ENCODE peak calls at places on chromosomes 4 and X, in six cellular contexts. One of them, this sample, is unnamed.

GRCh38 chrX:12567857-12568256 is 223.4 kb upstream of the PRPS2 start:
- DNase-seq in H1: no peak
- DNase-seq in K562: peak
- DNase-seq in SK-N-SH: peak
- DNase-seq in HepG2: no peak
- DNase-seq in GM12878: no peak
- DNase-seq in this sample: no peak

GRCh38 chrX:23822397-23822796 is 39.4 kb downstream of the SAT1 start:
- DNase-seq in SK-N-SH: no peak
- DNase-seq in H1: no peak
- DNase-seq in HepG2: peak
- DNase-seq in GM12878: no peak
- DNase-seq in K562: no peak
- DNase-seq in this sample: no peak

GRCh38 chr4:77800483-77801259 is 18.5 kb downstream of the CNOT6L start:
- DNase-seq in K562: no peak
- DNase-seq in GM12878: no peak
- DNase-seq in H1: no peak
- DNase-seq in HepG2: no peak
- DNase-seq in SK-N-SH: no peak
- DNase-seq in this sample: no peak

GRCh38 chr4:70640192-70640591 is 11.6 kb downstream of the ENAM start:
- DNase-seq in GM12878: no peak
- DNase-seq in SK-N-SH: no peak
- DNase-seq in K562: no peak
- DNase-seq in H1: no peak
- DNase-seq in HepG2: no peak
- DNase-seq in this sample: no peak

GRCh38 chrX:40012800-40013682 is 84.7 kb downstream of the BCOR start:
- DNase-seq in HepG2: peak
- DNase-seq in SK-N-SH: no peak
- DNase-seq in GM12878: no peak
- DNase-seq in K562: peak
- DNase-seq in H1: no peak
- DNase-seq in this sample: no peak

GRCh38 chr4:141571368-141571767 is 65.0 kb upstream of the IL15 start:
- DNase-seq in H1: no peak
- DNase-seq in SK-N-SH: no peak
- DNase-seq in K562: no peak
- DNase-seq in HepG2: no peak
- DNase-seq in GM12878: no peak
- DNase-seq in this sample: no peak

GRCh38 chr4:152528060-152528459 is 7.8 kb downstream of the FBXW7 start:
- DNase-seq in H1: no peak
- DNase-seq in K562: peak
- DNase-seq in HepG2: no peak
- DNase-seq in GM12878: no peak
- DNase-seq in SK-N-SH: no peak
- DNase-seq in this sample: no peak

GRCh38 chrX:38539748-38540147 is 21.6 kb upstream of the TSPAN7 start:
- DNase-seq in H1: no peak
- DNase-seq in GM12878: no peak
- DNase-seq in SK-N-SH: no peak
- DNase-seq in K562: no peak
- DNase-seq in HepG2: no peak
- DNase-seq in this sample: no peak

GRCh38 chr4:95377511-95377910 is 171.3 kb downstream of the UNC5C start:
- DNase-seq in H1: no peak
- DNase-seq in K562: no peak
- DNase-seq in GM12878: no peak
- DNase-seq in HepG2: no peak
- DNase-seq in SK-N-SH: no peak
- DNase-seq in this sample: no peak

GRCh38 chr4:7498406-7499200 is 63.9 kb upstream of the PSAPL1 start:
- DNase-seq in H1: no peak
- DNase-seq in HepG2: no peak
- DNase-seq in K562: no peak
- DNase-seq in GM12878: no peak
- DNase-seq in SK-N-SH: no peak
- DNase-seq in this sample: no peak

GRCh38 chr4:47494124-47494430 is 9.0 kb downstream of the ATP10D start:
- DNase-seq in GM12878: no peak
- DNase-seq in SK-N-SH: no peak
- DNase-seq in HepG2: no peak
- DNase-seq in H1: no peak
- DNase-seq in K562: no peak
- DNase-seq in this sample: no peak

GRCh38 chr4:107006218-107006617 is 29.9 kb downstream of the DKK2 start:
- DNase-seq in GM12878: no peak
- DNase-seq in K562: no peak
- DNase-seq in SK-N-SH: no peak
- DNase-seq in H1: no peak
- DNase-seq in HepG2: no peak
- DNase-seq in this sample: no peak

GRCh38 chr4:143357161-143357845 is 20.6 kb downstream of the GAB1 start:
- DNase-seq in HepG2: no peak
- DNase-seq in SK-N-SH: no peak
- DNase-seq in K562: no peak
- DNase-seq in H1: no peak
- DNase-seq in GM12878: no peak
- DNase-seq in this sample: no peak

GRCh38 chr4:3300198-3300671 is 7.4 kb downstream of the RGS12 start:
- DNase-seq in H1: no peak
- DNase-seq in GM12878: no peak
- DNase-seq in HepG2: no peak
- DNase-seq in K562: no peak
- DNase-seq in SK-N-SH: peak
- DNase-seq in this sample: no peak

GRCh38 chr4:6516762-6517161 is 44.3 kb upstream of the PPP2R2C start:
- DNase-seq in HepG2: no peak
- DNase-seq in H1: no peak
- DNase-seq in SK-N-SH: no peak
- DNase-seq in K562: no peak
- DNase-seq in GM12878: peak
- DNase-seq in this sample: no peak

GRCh38 chr4:1082215-1083182 is 30.9 kb downstream of the RNF212 start:
- DNase-seq in SK-N-SH: no peak
- DNase-seq in HepG2: no peak
- DNase-seq in K562: no peak
- DNase-seq in GM12878: no peak
- DNase-seq in H1: no peak
- DNase-seq in this sample: no peak

GRCh38 chr4:60992037-60992436 is 208.1 kb upstream of the ADGRL3 start:
- DNase-seq in H1: no peak
- DNase-seq in HepG2: no peak
- DNase-seq in SK-N-SH: no peak
- DNase-seq in GM12878: no peak
- DNase-seq in K562: no peak
- DNase-seq in this sample: no peak

GRCh38 chrX:28205905-28206304 is 224.7 kb upstream of the DCAF8L1 start:
- DNase-seq in SK-N-SH: no peak
- DNase-seq in K562: no peak
- DNase-seq in GM12878: no peak
- DNase-seq in H1: no peak
- DNase-seq in HepG2: no peak
- DNase-seq in this sample: no peak

DNA sequence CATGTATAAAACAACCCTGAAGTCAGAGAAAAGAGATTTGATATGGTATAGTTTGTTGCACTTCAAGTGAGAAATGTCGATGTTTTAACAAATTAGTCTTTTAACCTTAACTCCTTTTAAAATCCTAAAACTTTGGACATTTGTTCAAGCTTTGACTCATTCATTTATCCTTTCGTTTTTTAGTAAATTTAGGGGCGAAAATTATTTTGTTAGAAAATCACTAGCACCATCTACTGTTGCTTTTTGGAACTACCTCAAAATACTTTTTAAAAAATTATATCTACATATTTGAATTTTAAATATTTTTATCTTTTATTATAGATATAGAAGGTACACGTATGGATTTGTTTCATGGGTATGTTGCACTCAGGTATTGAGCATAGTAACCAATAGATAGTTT is 165.1 kb upstream of the POF1B start:
- DNase-seq in H1: no peak
- DNase-seq in HepG2: no peak
- DNase-seq in GM12878: no peak
- DNase-seq in SK-N-SH: no peak
- DNase-seq in K562: no peak
- DNase-seq in this sample: no peak
- H3K4me2 ChIP-seq in H1: no peak
- H3K4me2 ChIP-seq in HepG2: no peak
- H3K4me2 ChIP-seq in GM12878: no peak
- H3K4me2 ChIP-seq in SK-N-SH: no peak
- H3K4me2 ChIP-seq in K562: no peak
- H3K4me2 ChIP-seq in this sample: no peak

GRCh38 chrX:71540801-71541545 is 8.1 kb downstream of the OGT start:
- DNase-seq in GM12878: no peak
- DNase-seq in HepG2: no peak
- DNase-seq in SK-N-SH: no peak
- DNase-seq in H1: no peak
- DNase-seq in K562: peak
- DNase-seq in this sample: no peak
- TF ChIP-seq JUND in GM12878: no peak
- TF ChIP-seq JUND in HepG2: no peak
- TF ChIP-seq JUND in SK-N-SH: no peak
- TF ChIP-seq JUND in H1: no peak
- TF ChIP-seq JUND in K562: no peak
- TF ChIP-seq JUND in this sample: no peak

DNA sequence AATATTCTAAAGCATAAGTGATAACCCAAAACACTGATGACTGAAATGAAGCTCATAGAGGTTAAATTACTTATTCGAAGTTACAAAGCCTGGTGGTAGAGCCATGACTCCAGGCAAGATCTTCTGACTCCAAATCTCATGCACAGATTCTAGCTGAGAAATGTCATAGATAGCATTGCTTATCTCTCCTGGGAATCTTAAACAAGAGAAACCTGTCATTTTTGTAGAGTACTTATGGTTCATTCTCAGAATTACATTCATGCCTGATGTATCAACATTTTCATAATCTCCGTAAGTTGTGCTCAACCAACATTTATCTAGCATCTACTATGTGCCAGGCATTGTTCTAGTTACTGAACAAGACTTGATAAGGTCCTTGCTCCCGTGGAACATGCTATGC is 45.6 kb downstream of the MBNL3 start:
- DNase-seq in H1: no peak
- DNase-seq in GM12878: no peak
- DNase-seq in SK-N-SH: no peak
- DNase-seq in HepG2: no peak
- DNase-seq in K562: no peak
- DNase-seq in this sample: no peak
- TF ChIP-seq CTCF in H1: no peak
- TF ChIP-seq CTCF in GM12878: no peak
- TF ChIP-seq CTCF in SK-N-SH: no peak
- TF ChIP-seq CTCF in HepG2: no peak
- TF ChIP-seq CTCF in K562: no peak
- TF ChIP-seq CTCF in this sample: no peak

GRCh38 chr4:138899999-138900398 is 115.6 kb upstream of the NOCT start:
- DNase-seq in K562: no peak
- DNase-seq in GM12878: no peak
- DNase-seq in SK-N-SH: no peak
- DNase-seq in HepG2: no peak
- DNase-seq in H1: no peak
- DNase-seq in this sample: no peak
- H3K4me2 ChIP-seq in K562: no peak
- H3K4me2 ChIP-seq in GM12878: no peak
- H3K4me2 ChIP-seq in SK-N-SH: no peak
- H3K4me2 ChIP-seq in HepG2: no peak
- H3K4me2 ChIP-seq in H1: no peak
- H3K4me2 ChIP-seq in this sample: no peak

DNA sequence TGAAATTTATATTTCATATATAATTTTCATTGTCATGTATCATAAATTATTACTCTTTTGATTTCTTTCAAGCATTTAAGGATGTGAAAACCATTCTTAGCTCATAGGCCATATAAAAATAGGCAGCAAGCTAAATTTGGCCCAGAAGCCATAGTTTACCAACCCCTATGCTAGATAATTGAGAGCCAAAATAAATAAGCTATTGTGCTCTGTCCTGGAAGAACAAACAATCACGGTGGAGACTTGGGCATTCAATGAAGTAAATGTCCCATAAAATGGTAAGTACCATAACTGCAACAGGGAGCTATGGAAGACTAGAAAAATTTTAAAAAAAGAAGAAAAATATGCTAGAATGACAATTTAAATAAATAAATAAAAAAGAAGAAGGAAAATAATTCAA is 60.9 kb upstream of the PACRGL start:
- DNase-seq in SK-N-SH: no peak
- DNase-seq in HepG2: no peak
- DNase-seq in GM12878: no peak
- DNase-seq in K562: no peak
- DNase-seq in H1: no peak
- DNase-seq in this sample: no peak
- TF ChIP-seq JUND in SK-N-SH: no peak
- TF ChIP-seq JUND in HepG2: no peak
- TF ChIP-seq JUND in GM12878: no peak
- TF ChIP-seq JUND in K562: no peak
- TF ChIP-seq JUND in H1: no peak
- TF ChIP-seq JUND in this sample: no peak